ENCODE peak calls at places on chromosomes 4 and X, in nine cellular contexts. Z is mesothelial cell of epicardium, J is HCT116, K is lung, Y is prostate gland, Q is Caco-2, U is WTC11, X is fibroblast of mammary gland, T is AG09319. A is an unnamed sample.

GRCh38 chrX:150476183-150476699 is 92.2 kb upstream of the MTM1 start:
- DNase-seq in Z (no peak), J (no peak), K (no peak), Y (no peak), Q (no peak), U (no peak), X (peak; percentile 59), T (peak; percentile 20), A (peak; percentile 53)

GRCh38 chr4:142474398-142475087 is 371.6 kb downstream of the INPP4B start:
- DNase-seq in Z (no peak), J (peak; percentile 53), K (no peak), Y (no peak), Q (no peak), U (no peak), X (no peak), T (no peak), A (peak; percentile 45)

GRCh38 chr4:2638730-2639129 is 102.3 kb downstream of the FAM193A start:
- DNase-seq in Z (no peak), J (no peak), K (no peak), Y (no peak), Q (no peak), U (no peak), X (no peak), T (no peak), A (no peak)

GRCh38 chrX:100647739-100648138 is 3.7 kb downstream of the SRPX2 start:
- DNase-seq in Z (no peak), J (no peak), K (no peak), Y (no peak), Q (no peak), U (no peak), X (no peak), T (no peak), A (no peak)

GRCh38 chr4:30938956-30939528 is 218.9 kb downstream of the PCDH7 start:
- DNase-seq in Z (no peak), J (no peak), K (no peak), Y (peak; percentile 21), Q (no peak), U (no peak), X (no peak), T (no peak), A (no peak)

GRCh38 chr4:14149469-14150030 is 522.0 kb upstream of the BOD1L1 start:
- DNase-seq in Z (no peak), J (no peak), K (no peak), Y (no peak), Q (no peak), U (no peak), X (peak; percentile 4), T (no peak), A (no peak)

GRCh38 chrX:101986571-101986970 is 54.7 kb upstream of the ZMAT1 start:
- DNase-seq in Z (no peak), J (no peak), K (no peak), Y (no peak), Q (no peak), U (no peak), X (no peak), T (no peak), A (peak; percentile 4)

GRCh38 chr4:67918428-67918827 is 34.6 kb upstream of the TMPRSS11D start:
- DNase-seq in Z (no peak), J (peak; percentile 13), K (no peak), Y (no peak), Q (no peak), U (no peak), X (no peak), T (no peak), A (peak; percentile 28)

GRCh38 chr4:119626420-119626819 is 2.2 kb downstream of the PDE5A start:
- DNase-seq in Z (no peak), J (no peak), K (no peak), Y (no peak), Q (no peak), U (no peak), X (no peak), T (no peak), A (no peak)

GRCh38 chr4:1035510-1035909 is 24.1 kb downstream of the FGFRL1 start:
- DNase-seq in Z (no peak), J (no peak), K (no peak), Y (peak; percentile 52), Q (no peak), U (no peak), X (no peak), T (no peak), A (no peak)
- TF ChIP-seq CTCF in Z (no peak), J (no peak), K (no peak), Y (no peak), Q (no peak), U (no peak), X (no peak), T (no peak), A (no peak)

DNA sequence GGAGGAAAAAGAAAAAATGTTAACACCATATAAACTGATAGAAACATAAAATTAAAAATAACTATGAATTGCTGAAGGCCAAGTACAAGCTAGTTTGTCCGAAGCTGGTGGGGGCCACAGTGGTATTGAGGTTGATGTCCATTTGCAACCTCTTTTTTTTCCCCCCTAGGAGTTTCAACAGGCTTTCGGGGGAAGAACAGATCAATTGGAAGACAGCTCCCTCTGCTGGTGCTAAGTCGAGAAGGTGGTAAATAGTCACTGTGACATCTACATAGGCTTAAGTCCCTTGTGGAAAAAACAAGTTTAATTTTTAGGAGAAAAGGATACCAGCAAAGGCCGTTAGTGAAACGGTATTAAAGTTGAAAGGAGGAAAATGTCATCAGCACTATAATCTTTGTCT is 115.7 kb upstream of the ZXDA start:
- DNase-seq in Z (no peak), J (peak; percentile 26), K (no peak), Y (peak; percentile 4), Q (no peak), U (peak; percentile 9), X (peak; percentile 40), T (no peak), A (peak; percentile 52)
- TF ChIP-seq CTCF in Z (no peak), J (peak; percentile 37), K (peak; percentile 17), Y (peak; percentile 23), Q (peak; percentile 39), U (no peak), X (peak; percentile 56), T (peak; percentile 53), A (peak; percentile 53)

GRCh38 chr4:36163198-36163597 is 81.1 kb downstream of the ARAP2 start:
- DNase-seq in Z (no peak), J (no peak), K (no peak), Y (no peak), Q (no peak), U (no peak), X (no peak), T (no peak), A (no peak)

GRCh38 chr4:36172650-36173049 is 71.7 kb downstream of the ARAP2 start:
- DNase-seq in Z (no peak), J (no peak), K (no peak), Y (no peak), Q (no peak), U (no peak), X (no peak), T (no peak), A (no peak)

GRCh38 chr4:36165256-36166005 is 78.9 kb downstream of the ARAP2 start:
- DNase-seq in Z (no peak), J (no peak), K (no peak), Y (no peak), Q (no peak), U (no peak), X (peak; percentile 11), T (no peak), A (peak; percentile 43)

GRCh38 chr4:36173923-36174322 is 70.4 kb downstream of the ARAP2 start:
- DNase-seq in Z (no peak), J (no peak), K (no peak), Y (no peak), Q (no peak), U (no peak), X (no peak), T (no peak), A (no peak)

GRCh38 chr4:36168127-36168898 is 76.0 kb downstream of the ARAP2 start:
- DNase-seq in Z (no peak), J (no peak), K (no peak), Y (no peak), Q (no peak), U (no peak), X (no peak), T (no peak), A (peak; percentile 26)
- TF ChIP-seq CTCF in Z (no peak), J (no peak), K (no peak), Y (no peak), Q (no peak), U (no peak), X (no peak), T (no peak), A (no peak)

GRCh38 chr4:17577660-17578481 is 873 bp downstream of the LAP3 start:
- DNase-seq in Z (no peak), J (no peak), K (peak; percentile 41), Y (peak; percentile 20), Q (peak; percentile 42), U (peak; percentile 54), X (peak; percentile 32), T (no peak), A (peak; percentile 33)

GRCh38 chr4:17580969-17581368 is 4.0 kb downstream of the LAP3 start:
- DNase-seq in Z (no peak), J (no peak), K (no peak), Y (no peak), Q (no peak), U (no peak), X (peak; percentile 66), T (no peak), A (no peak)

GRCh38 chr4:17574206-17574605 is 2.8 kb upstream of the LAP3 start:
- DNase-seq in Z (no peak), J (no peak), K (no peak), Y (no peak), Q (no peak), U (no peak), X (no peak), T (no peak), A (no peak)

GRCh38 chr4:17578482-17578891 is 1.5 kb downstream of the LAP3 start:
- DNase-seq in Z (no peak), J (no peak), K (no peak), Y (no peak), Q (no peak), U (no peak), X (peak; percentile 25), T (no peak), A (no peak)

GRCh38 chr4:17576932-17577659 is at the start of gene LAP3:
- DNase-seq in Z (peak; percentile 96), J (peak; percentile 88), K (peak; percentile 98), Y (peak; percentile 98), Q (peak; percentile 96), U (peak; percentile 98), X (peak; percentile 96), T (peak; percentile 88), A (peak; percentile 94)
- TF ChIP-seq CTCF in Z (no peak), J (no peak), K (no peak), Y (no peak), Q (no peak), U (no peak), X (no peak), T (no peak), A (no peak)

GRCh38 chrX:54923376-54923775 is 2.8 kb downstream of the TRO start:
- DNase-seq in Z (no peak), J (no peak), K (no peak), Y (no peak), Q (no peak), U (no peak), X (no peak), T (no peak), A (no peak)

GRCh38 chrX:54921427-54922021 is 900 bp downstream of the TRO start:
- DNase-seq in Z (peak; percentile 71), J (no peak), K (no peak), Y (peak; percentile 16), Q (no peak), U (peak; percentile 75), X (peak; percentile 67), T (peak; percentile 62), A (no peak)

GRCh38 chrX:54922547-54922946 is 1.9 kb downstream of the TRO start:
- DNase-seq in Z (no peak), J (no peak), K (no peak), Y (no peak), Q (no peak), U (no peak), X (no peak), T (no peak), A (no peak)

GRCh38 chrX:54920610-54921426 is at the start of gene TRO:
- DNase-seq in Z (no peak), J (no peak), K (no peak), Y (no peak), Q (no peak), U (peak; percentile 56), X (no peak), T (no peak), A (no peak)
- TF ChIP-seq CTCF in Z (no peak), J (no peak), K (no peak), Y (no peak), Q (no peak), U (no peak), X (peak; percentile 6), T (peak; percentile 22), A (no peak)

A was measured in MCF 10A.